ENCODE peak calls at places on chromosomes 5 and 9, in four cellular contexts. B is Panc1, X is left lung, E is lower lobe of right lung. Y is an unnamed sample.

GRCh38 chr9:109276469-109277440 is 44.1 kb downstream of the EPB41L4B start:
- ATAC-seq in B (no peak), X (no peak), E (no peak), Y (no peak)

GRCh38 chr5:149133795-149134777 is 7.2 kb upstream of the ABLIM3 start:
- ATAC-seq in B (peak), X (peak), E (peak), Y (peak)

GRCh38 chr9:20319641-20320337 is 302.5 kb downstream of the MLLT3 start:
- ATAC-seq in B (no peak), X (peak), E (peak), Y (no peak)

GRCh38 chr9:14066815-14067214 is 247.1 kb downstream of the NFIB start:
- ATAC-seq in B (no peak), X (no peak), E (no peak), Y (no peak)

GRCh38 chr9:17063535-17064135 is 71.2 kb upstream of the CNTLN start:
- ATAC-seq in B (peak), X (peak), E (peak), Y (peak)

GRCh38 chr9:131042666-131043065 is 33.7 kb downstream of the LAMC3 start:
- ATAC-seq in B (no peak), X (no peak), E (no peak), Y (no peak)

GRCh38 chr5:138303365-138303764 is 28.2 kb downstream of the CDC25C start:
- ATAC-seq in B (no peak), X (no peak), E (no peak), Y (no peak)

GRCh38 chr5:96338624-96339023 is 94.4 kb downstream of the PCSK1 start:
- ATAC-seq in B (no peak), X (no peak), E (no peak), Y (peak)

GRCh38 chr5:156758012-156758791 is 91.9 kb upstream of the PPP1R2B start:
- ATAC-seq in B (no peak), X (no peak), E (no peak), Y (no peak)

GRCh38 chr9:84996049-84996448 is 326.5 kb downstream of the NTRK2 start:
- ATAC-seq in B (no peak), X (no peak), E (no peak), Y (no peak)

GRCh38 chr9:84996716-84997115 is 327.2 kb downstream of the NTRK2 start:
- ATAC-seq in B (no peak), X (no peak), E (no peak), Y (no peak)

GRCh38 chr9:84998639-84999038 is 329.1 kb downstream of the NTRK2 start:
- ATAC-seq in B (no peak), X (no peak), E (no peak), Y (no peak)

GRCh38 chr9:84993105-84993504 is 323.6 kb downstream of the NTRK2 start:
- ATAC-seq in B (no peak), X (no peak), E (no peak), Y (no peak)

DNA sequence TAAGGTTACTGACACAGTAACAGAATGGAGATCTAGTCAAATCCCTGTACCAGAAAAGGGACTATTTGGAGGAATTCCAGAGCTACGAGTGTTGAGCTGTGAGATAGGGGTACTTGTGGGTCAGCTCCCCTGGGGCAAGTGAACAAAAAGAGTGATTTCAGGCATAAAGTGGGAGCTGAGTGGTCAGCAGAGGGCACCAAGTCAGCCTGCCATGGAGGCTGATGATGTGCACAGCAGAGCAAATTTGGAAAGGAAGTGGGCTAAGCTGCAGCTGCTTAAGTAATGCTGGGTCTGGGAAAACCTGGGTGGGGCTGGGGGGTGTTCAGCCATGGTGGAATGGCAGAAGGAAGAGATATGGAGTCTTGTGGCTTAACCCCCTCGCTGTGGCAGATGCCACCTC is 327.9 kb downstream of the NTRK2 start:
- ATAC-seq in B (no peak), X (no peak), E (no peak), Y (no peak)
- TF ChIP-seq CTCF in B (no peak), X (no peak), E (no peak), Y (no peak)

GRCh38 chr5:61009907-61010306 is 64.9 kb downstream of the NDUFAF2 start:
- ATAC-seq in B (no peak), X (no peak), E (no peak), Y (no peak)

GRCh38 chr5:61000887-61001286 is 55.9 kb downstream of the NDUFAF2 start:
- ATAC-seq in B (no peak), X (no peak), E (no peak), Y (no peak)

GRCh38 chr5:61001647-61002046 is 56.6 kb downstream of the NDUFAF2 start:
- ATAC-seq in B (no peak), X (no peak), E (no peak), Y (no peak)

GRCh38 chr5:61002616-61003015 is 57.6 kb downstream of the NDUFAF2 start:
- ATAC-seq in B (no peak), X (no peak), E (no peak), Y (no peak)

DNA sequence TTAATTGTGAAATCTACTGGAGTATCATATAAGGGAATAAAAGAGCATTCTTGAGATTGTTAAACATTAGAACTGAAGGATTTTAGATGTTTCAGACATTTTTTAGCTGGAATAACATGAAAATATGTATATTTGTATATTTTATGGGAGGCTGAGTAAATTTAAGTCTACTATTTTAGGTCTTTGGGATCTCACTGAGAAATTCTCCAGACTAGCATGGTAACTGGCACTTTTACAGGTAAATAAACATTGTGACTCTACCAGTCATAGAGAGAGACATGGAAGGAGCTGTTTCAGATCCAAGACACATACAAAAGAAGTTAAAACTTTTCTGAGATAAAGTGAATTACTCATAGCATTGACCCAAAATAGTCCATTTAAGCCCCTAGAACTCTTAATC is 59.4 kb downstream of the NDUFAF2 start:
- ATAC-seq in B (no peak), X (no peak), E (no peak), Y (no peak)
- H3K4me3 ChIP-seq in B (no peak), X (no peak), E (no peak), Y (no peak)

GRCh38 chr9:8677725-8678124 is 878.1 kb upstream of the DMAC1 start:
- ATAC-seq in B (no peak), X (peak), E (no peak), Y (no peak)

GRCh38 chr9:8683496-8683895 is 883.9 kb upstream of the DMAC1 start:
- ATAC-seq in B (no peak), X (no peak), E (no peak), Y (no peak)

GRCh38 chr9:8674550-8674949 is 875.0 kb upstream of the DMAC1 start:
- ATAC-seq in B (no peak), X (no peak), E (no peak), Y (no peak)

GRCh38 chr9:8679405-8679951 is 879.9 kb upstream of the DMAC1 start:
- ATAC-seq in B (no peak), X (no peak), E (no peak), Y (no peak)
- H3K27ac ChIP-seq in B (no peak), X (no peak), E (no peak), Y (no peak)

DNA sequence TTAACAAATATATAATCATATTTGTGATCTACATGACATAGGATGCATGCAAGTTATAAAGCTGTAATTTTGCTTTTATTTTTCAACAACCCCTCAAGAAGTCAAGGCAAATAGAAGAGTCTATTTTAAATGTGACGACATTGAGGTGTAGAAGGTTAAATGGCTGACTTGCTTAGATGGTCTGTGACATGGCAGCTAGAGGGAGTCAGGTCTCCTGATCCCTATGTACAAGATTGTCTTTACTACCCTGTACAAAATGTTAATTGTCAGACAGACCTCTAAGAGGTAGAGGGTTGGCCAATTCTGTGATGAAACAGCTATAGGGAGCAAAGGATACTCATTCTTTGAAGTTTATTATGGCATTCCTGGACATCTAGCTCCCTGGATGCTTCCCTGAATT is 380.9 kb upstream of the MEF2C start:
- ATAC-seq in B (no peak), X (no peak), E (no peak), Y (no peak)
- TF ChIP-seq CTCF in B (no peak), X (no peak), E (no peak), Y (no peak)

GRCh38 chr5:172658869-172659513 is 17.9 kb downstream of the NEURL1B start:
- ATAC-seq in B (peak), X (peak), E (peak), Y (peak)

GRCh38 chr5:172659570-172659908 is 18.5 kb downstream of the NEURL1B start:
- ATAC-seq in B (no peak), X (no peak), E (no peak), Y (peak)

GRCh38 chr5:172660974-172661373 is 19.9 kb downstream of the NEURL1B start:
- ATAC-seq in B (no peak), X (no peak), E (no peak), Y (no peak)

GRCh38 chr5:172661536-172661935 is 20.5 kb downstream of the NEURL1B start:
- ATAC-seq in B (no peak), X (no peak), E (no peak), Y (no peak)

GRCh38 chr5:172659909-172660628 is 19.0 kb downstream of the NEURL1B start:
- ATAC-seq in B (peak), X (peak), E (peak), Y (peak)
- H3K4me3 ChIP-seq in B (no peak), X (no peak), E (no peak), Y (peak)

GRCh38 chr5:72140711-72141110 is 33.4 kb downstream of the MAP1B start:
- ATAC-seq in B (no peak), X (no peak), E (no peak), Y (no peak)
- H3K27ac ChIP-seq in B (no peak), X (no peak), E (no peak), Y (peak)

GRCh38 chr5:180202939-180203573 is 6.0 kb downstream of the RASGEF1C start:
- ATAC-seq in B (no peak), X (no peak), E (no peak), Y (no peak)

GRCh38 chr5:180199390-180199789 is 9.6 kb downstream of the RASGEF1C start:
- ATAC-seq in B (no peak), X (no peak), E (no peak), Y (no peak)

GRCh38 chr5:180204420-180204819 is 4.6 kb downstream of the RASGEF1C start:
- ATAC-seq in B (no peak), X (no peak), E (no peak), Y (no peak)

GRCh38 chr5:180198208-180198607 is 10.8 kb downstream of the RASGEF1C start:
- ATAC-seq in B (no peak), X (no peak), E (no peak), Y (no peak)

DNA sequence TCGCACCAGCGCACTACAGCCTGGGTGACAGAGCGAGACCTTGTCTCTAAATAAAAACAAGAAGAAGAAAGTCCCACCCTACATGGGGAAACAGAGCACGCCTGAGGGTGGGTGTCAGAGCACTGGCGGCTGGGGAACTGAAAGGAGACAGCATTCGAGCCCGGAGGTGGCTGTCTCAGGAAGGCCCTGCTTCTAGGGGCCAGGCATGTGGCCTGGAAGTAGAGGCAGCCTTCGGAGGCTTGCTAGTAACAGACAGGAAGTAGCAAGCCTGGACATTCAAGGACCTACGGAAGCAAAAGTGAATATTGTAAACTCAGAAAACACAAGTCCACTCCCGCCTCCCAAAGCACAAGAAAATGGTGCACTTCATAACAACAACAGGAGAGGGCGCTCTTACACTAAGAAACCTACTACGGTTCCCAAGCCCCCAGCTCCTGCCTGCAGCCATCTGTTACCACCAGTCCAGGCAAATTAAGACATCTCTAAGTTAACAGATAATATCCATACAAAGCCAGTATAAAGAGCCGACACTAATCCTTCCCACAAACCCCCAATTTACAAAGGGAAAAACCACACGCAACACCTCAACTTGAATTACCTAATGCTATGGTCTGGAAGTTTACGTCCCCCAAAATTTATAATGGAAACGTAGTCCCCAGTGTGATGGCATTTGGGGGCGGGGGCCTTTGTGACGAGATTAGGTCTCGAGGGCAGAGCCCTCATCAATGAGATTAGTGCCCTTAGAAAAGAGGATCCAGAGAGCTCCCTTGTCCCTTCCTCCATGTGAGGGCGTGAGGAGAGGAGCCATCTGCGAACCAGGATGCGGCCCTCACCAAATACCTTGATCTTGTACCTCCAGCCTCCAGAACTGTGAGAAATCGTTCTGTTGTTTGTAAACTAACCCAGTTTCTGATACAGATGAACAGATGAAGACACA is 7.7 kb downstream of the RASGEF1C start:
- ATAC-seq in B (peak), X (peak), E (no peak), Y (no peak)
- TF ChIP-seq CTCF in B (peak), X (no peak), E (peak), Y (no peak)

DNA sequence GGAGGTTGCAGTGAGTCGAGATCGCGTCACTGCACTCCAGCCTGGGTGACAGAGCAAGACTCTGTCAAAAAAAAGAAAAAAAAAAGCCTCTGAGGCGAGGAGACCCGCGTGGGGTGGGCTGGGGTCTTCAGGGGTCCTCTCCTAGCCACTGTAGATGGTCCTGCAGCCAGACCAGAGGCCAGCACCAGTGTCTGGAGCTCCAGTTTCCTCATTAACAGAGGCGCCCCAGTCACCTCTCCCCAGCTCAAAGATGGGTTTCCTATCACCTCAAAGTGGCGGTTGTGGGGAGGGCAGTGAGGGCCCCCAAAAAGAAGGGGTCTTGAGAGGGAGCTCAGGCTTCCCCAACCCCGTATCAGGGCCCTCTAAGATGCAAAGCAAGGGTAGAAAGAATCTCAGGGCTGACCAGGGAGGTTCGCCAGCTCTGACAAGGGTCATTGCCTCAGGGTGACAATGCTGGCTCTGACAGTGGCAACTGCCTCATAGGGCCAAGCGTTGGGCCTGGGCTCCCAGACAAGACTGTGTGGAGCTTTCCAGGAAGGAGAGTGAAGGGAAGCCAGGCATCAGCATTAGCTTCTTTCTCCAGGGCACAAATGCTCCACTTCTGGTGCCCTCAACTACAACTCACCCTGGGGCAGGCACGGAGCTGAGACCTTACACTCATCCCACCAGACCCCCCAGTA is 15.0 kb downstream of the STK10 start:
- ATAC-seq in B (peak), X (no peak), E (no peak), Y (no peak)
- H3K4me3 ChIP-seq in B (no peak), X (no peak), E (no peak), Y (no peak)

GRCh38 chr9:136757751-136758140 is 297 bp downstream of the LCN8 start:
- ATAC-seq in B (no peak), X (no peak), E (peak), Y (no peak)

GRCh38 chr9:136757328-136757727 is 715 bp downstream of the LCN8 start:
- ATAC-seq in B (no peak), X (no peak), E (no peak), Y (no peak)

GRCh38 chr9:136754626-136755284 is 3.3 kb downstream of the LCN8 start:
- ATAC-seq in B (no peak), X (no peak), E (no peak), Y (no peak)

GRCh38 chr9:136756134-136756438 is 2.0 kb downstream of the LCN8 start:
- ATAC-seq in B (no peak), X (no peak), E (no peak), Y (no peak)

DNA sequence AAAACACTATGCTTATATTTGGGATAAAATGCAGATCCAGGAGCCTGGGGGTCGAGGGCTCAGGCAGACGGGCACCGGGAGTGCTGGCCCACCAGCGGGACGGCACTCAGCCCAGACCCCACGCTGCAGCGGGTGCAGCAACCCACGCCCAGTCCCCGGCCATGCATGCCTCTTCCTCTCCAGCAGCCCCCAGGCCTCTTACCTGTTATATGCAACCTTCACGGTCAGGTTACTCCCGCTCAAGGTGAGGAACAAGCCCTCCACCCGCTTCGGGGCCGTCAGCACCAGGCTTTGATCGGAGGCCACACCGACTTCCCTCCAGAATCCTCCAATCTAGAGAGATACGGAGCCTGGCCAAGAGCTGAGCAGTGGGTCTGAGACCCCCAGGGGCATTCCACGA is 1.2 kb downstream of the LCN8 start:
- ATAC-seq in B (no peak), X (no peak), E (no peak), Y (no peak)
- H3K27ac ChIP-seq in B (no peak), X (no peak), E (no peak), Y (no peak)

DNA sequence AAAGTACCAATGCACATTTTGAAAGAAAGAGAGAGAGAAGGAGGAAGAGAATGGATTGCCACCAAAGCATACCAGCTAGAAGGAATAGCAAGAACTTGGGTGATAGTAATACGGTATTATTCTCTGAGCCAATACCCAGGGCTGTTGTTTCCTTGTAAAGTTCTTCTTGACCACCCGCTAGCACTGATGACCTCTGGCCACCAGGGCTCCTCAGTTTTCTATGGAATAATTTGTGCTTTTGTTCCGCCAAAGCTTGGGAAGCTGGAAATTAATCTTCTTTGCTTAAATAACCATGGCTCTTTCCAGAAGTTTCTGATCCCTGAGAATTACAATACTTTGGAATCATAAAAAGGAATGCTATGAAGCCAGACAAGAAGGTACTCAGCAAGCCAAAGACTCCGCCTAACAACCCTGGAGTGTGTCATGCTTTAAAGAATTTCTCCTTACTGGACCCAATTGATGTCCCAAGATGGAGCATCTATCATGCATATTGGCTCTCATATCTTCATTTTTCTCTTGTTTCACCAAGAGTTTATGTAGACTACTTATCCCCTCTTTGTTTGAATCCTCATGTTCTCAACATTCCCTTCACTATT is 29.8 kb downstream of the OR2K2 start:
- ATAC-seq in B (no peak), X (no peak), E (no peak), Y (peak)
- TF ChIP-seq CTCF in B (no peak), X (no peak), E (no peak), Y (no peak)